ENCODE peak calls at places on chromosomes 6 and 20, in ten cellular contexts. G is CD4-positive, CD25-positive, alpha-beta regulatory T cell; B is osteoblast; N is upper lobe of right lung; W is kidney epithelial cell; S is psoas muscle; L is endodermal cell; Q is transverse colon; H is HCT116; K is mucosa of descending colon. R is an unnamed sample. For H3K36me3, the result is how much of the 10 kb centered on the place peaks cover.

GRCh38 chr6:158633127-158633526 is 11.4 kb downstream of the DYNLT1 start:
- DNase-seq in S (no peak), B (no peak), Q (no peak), G (no peak), H (no peak), K (no peak), L (no peak), N (peak), W (no peak), R (no peak)

GRCh38 chr6:117227245-117227962 is 38.0 kb upstream of the VGLL2 start:
- DNase-seq in G (no peak), Q (no peak), S (no peak), L (no peak), H (no peak), W (no peak), K (no peak), B (no peak), N (no peak), R (no peak)

GRCh38 chr20:42267793-42268381 is 649.7 kb upstream of the CHD6 start:
- DNase-seq in N (no peak), L (no peak), K (no peak), S (no peak), W (no peak), B (no peak), Q (no peak), H (no peak), G (no peak), R (no peak)

GRCh38 chr20:20888273-20888656 is 175.8 kb upstream of the RALGAPA2 start:
- DNase-seq in L (no peak), N (no peak), K (no peak), W (no peak), B (no peak), Q (no peak), H (no peak), G (no peak), S (no peak), R (no peak)

GRCh38 chr20:52105045-52105572 is 86.5 kb downstream of the ZFP64 start:
- DNase-seq in S (no peak), K (peak), G (no peak), W (no peak), Q (no peak), H (no peak), L (peak), N (peak), B (peak), R (no peak)

GRCh38 chr6:24861934-24862333 is 63.2 kb upstream of the ARMH2 start:
- DNase-seq in S (no peak), B (no peak), W (no peak), K (no peak), G (no peak), Q (no peak), N (no peak), L (no peak), H (no peak), R (no peak)

GRCh38 chr6:134447883-134448387 is 130.0 kb upstream of the SGK1 start:
- DNase-seq in W (no peak), N (no peak), L (no peak), S (no peak), Q (no peak), G (no peak), K (no peak), H (no peak), B (peak), R (no peak)

GRCh38 chr6:118812972-118813371 is 81.0 kb upstream of the ASF1A start:
- DNase-seq in W (no peak), K (no peak), B (peak), N (no peak), G (peak), H (no peak), S (no peak), Q (no peak), L (no peak), R (no peak)

GRCh38 chr6:68709091-68709490 is 74.0 kb downstream of the ADGRB3 start:
- DNase-seq in B (no peak), Q (no peak), L (no peak), K (no peak), W (no peak), S (no peak), G (no peak), N (no peak), H (no peak), R (no peak)

GRCh38 chr6:11011787-11012234 is 32.3 kb downstream of the ELOVL2 start:
- DNase-seq in S (no peak), Q (no peak), L (peak), B (no peak), H (peak), G (no peak), N (no peak), W (no peak), K (no peak), R (peak)

GRCh38 chr6:24583463-24584389 is 62.3 kb downstream of the KIAA0319 start:
- DNase-seq in N (peak), B (no peak), H (peak), K (peak), G (peak), Q (peak), L (peak), S (peak), W (no peak), R (peak)

GRCh38 chr6:7052441-7052936 is 55.3 kb upstream of the RREB1 start:
- DNase-seq in N (peak), B (peak), L (peak), H (no peak), G (no peak), S (peak), Q (peak), K (peak), W (peak), R (peak)

GRCh38 chr20:1526896-1527295 is 30.6 kb downstream of the SIRPD start:
- DNase-seq in H (no peak), S (no peak), B (no peak), W (no peak), Q (no peak), N (no peak), K (no peak), G (no peak), L (no peak), R (no peak)

GRCh38 chr20:38414769-38415450 is 20.2 kb downstream of the SNHG17 start:
- DNase-seq in B (no peak), L (peak), G (no peak), W (no peak), N (peak), Q (no peak), S (no peak), K (no peak), H (no peak), R (no peak)

GRCh38 chr20:44142416-44142815 is 44.6 kb downstream of the JPH2 start:
- DNase-seq in Q (no peak), S (no peak), N (no peak), W (peak), H (no peak), L (no peak), B (peak), G (no peak), K (no peak), R (no peak)

GRCh38 chr6:148298683-148299082 is 44.0 kb upstream of the SASH1 start:
- DNase-seq in Q (no peak), B (no peak), W (no peak), S (no peak), G (no peak), N (no peak), K (no peak), H (no peak), L (no peak), R (no peak)

GRCh38 chr6:98547151-98547550 is 287.2 kb upstream of the POU3F2 start:
- DNase-seq in N (no peak), K (no peak), H (no peak), S (no peak), L (no peak), W (no peak), G (no peak), B (no peak), Q (no peak), R (no peak)

GRCh38 chr6:132314432-132314831 is 86.8 kb downstream of the MOXD1 start:
- DNase-seq in K (no peak), Q (no peak), G (no peak), W (no peak), H (no peak), N (no peak), L (no peak), S (no peak), B (no peak), R (no peak)

GRCh38 chr6:39824030-39824926 is 32.1 kb downstream of the DAAM2 start:
- DNase-seq in W (no peak), Q (no peak), K (no peak), S (no peak), G (no peak), L (peak), B (no peak), H (no peak), N (no peak), R (no peak)

GRCh38 chr6:106908386-106908840 is 66.1 kb downstream of the CD24 start:
- DNase-seq in K (no peak), L (no peak), Q (no peak), W (no peak), N (no peak), H (no peak), G (no peak), B (no peak), S (no peak), R (no peak)

DNA sequence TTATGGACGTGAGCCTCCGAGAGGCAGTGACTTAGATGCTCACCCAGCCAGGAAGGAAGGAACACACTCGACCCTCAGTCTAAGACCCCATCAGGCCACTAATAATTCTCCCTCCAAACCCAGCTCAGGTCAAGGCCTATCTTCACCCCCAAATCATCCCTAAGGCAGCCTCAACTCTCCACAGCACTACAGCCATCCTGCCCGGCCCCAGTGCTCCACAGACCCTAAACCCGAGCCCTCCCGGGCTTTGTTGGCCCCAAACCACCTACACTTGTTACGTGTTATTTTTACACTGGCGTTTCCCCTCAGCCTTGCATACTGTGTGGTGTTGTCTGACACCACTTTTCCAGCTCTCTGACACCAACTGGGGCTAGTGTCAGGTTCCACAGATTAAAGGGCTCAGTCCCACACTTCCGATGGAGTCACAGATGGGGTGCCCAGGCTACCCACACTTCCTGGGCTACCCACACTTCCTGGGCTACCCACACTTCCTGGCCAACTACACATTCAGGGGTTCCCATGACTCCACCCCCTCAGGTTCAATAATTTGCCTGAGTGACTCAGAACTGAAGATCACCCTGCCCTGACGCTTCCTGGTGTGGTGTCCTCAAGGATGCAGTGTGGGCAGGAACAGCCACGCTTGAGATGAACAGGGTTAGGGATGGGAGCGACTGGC is 25.3 kb downstream of the RBCK1 start:
- DNase-seq in G (peak), N (no peak), Q (no peak), L (no peak), W (peak), S (no peak), K (no peak), H (no peak), B (peak), R (no peak)
- H3K36me3 ChIP-seq in G (under half), N (half or more), Q (under half), L (under half), W (under half), S (half or more), K (under half), H (under half), B (half or more), R (under half)

GRCh38 chr6:36478051-36478526 is 35.3 kb downstream of the KCTD20 start:
- DNase-seq in K (no peak), N (no peak), B (no peak), Q (no peak), H (no peak), S (no peak), W (no peak), L (no peak), G (no peak), R (no peak)
- H3K36me3 ChIP-seq in K (under half), N (half or more), B (half or more), Q (under half), H (under half), S (half or more), W (under half), L (under half), G (under half), R (half or more)

GRCh38 chr20:23519556-23519955 is 28.6 kb downstream of the CST8 start:
- DNase-seq in L (no peak), G (no peak), Q (no peak), S (no peak), W (no peak), K (no peak), H (no peak), B (no peak), N (no peak), R (no peak)
- H3K36me3 ChIP-seq in L (under half), G (under half), Q (under half), S (under half), W (under half), K (under half), H (under half), B (under half), N (under half), R (under half)

GRCh38 chr6:82702574-82702973 is 339.0 kb downstream of the TPBG start:
- DNase-seq in H (no peak), W (peak), B (no peak), K (no peak), L (no peak), G (no peak), S (no peak), N (no peak), Q (no peak), R (no peak)
- H3K36me3 ChIP-seq in H (under half), W (under half), B (under half), K (under half), L (under half), G (under half), S (under half), N (under half), Q (under half), R (under half)

GRCh38 chr6:138052783-138053182 is 54.4 kb downstream of the PERP start:
- DNase-seq in K (no peak), N (no peak), G (peak), H (no peak), S (no peak), L (no peak), B (no peak), Q (no peak), W (no peak), R (no peak)
- H3K36me3 ChIP-seq in K (under half), N (under half), G (under half), H (under half), S (under half), L (under half), B (under half), Q (under half), W (under half), R (under half)

GRCh38 chr20:49649672-49650071 is 64.0 kb downstream of the B4GALT5 start:
- DNase-seq in N (no peak), L (no peak), Q (no peak), H (no peak), W (no peak), S (no peak), G (no peak), K (no peak), B (no peak), R (no peak)
- H3K36me3 ChIP-seq in N (half or more), L (half or more), Q (half or more), H (half or more), W (under half), S (half or more), G (under half), K (under half), B (under half), R (half or more)

GRCh38 chr20:19094959-19095541 is 117.4 kb upstream of the SLC24A3 start:
- DNase-seq in S (no peak), L (no peak), H (no peak), G (no peak), K (peak), N (no peak), Q (peak), B (no peak), W (no peak), R (no peak)
- H3K36me3 ChIP-seq in S (under half), L (under half), H (under half), G (under half), K (under half), N (under half), Q (under half), B (under half), W (under half), R (under half)

DNA sequence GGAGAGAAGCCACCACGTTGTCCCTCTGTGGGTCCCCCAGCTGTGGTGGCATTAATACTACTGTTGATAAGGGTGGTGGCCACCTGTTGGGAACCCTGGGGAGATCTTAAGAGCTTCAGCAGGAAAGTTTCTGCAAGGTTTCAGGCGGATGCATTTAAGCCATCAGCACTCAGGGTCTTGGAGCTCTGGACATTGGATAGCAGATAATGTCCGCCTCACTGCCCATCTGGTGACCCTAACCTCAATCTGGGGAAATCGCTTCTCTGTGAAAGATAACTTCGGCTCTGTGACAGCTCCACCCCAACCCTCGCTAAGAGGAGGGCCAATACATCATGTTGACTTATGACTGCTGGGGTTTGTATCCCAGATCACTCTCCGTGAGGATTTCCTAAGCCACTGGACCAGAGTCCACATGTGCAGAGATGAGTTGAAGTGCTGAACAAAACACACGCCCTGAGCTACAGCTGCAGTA is 92.9 kb downstream of the FOXC1 start:
- DNase-seq in B (peak), S (no peak), K (no peak), G (no peak), L (no peak), N (no peak), W (no peak), H (no peak), Q (no peak), R (peak)
- H3K36me3 ChIP-seq in B (under half), S (under half), K (under half), G (under half), L (under half), N (under half), W (under half), H (under half), Q (under half), R (under half)

DNA sequence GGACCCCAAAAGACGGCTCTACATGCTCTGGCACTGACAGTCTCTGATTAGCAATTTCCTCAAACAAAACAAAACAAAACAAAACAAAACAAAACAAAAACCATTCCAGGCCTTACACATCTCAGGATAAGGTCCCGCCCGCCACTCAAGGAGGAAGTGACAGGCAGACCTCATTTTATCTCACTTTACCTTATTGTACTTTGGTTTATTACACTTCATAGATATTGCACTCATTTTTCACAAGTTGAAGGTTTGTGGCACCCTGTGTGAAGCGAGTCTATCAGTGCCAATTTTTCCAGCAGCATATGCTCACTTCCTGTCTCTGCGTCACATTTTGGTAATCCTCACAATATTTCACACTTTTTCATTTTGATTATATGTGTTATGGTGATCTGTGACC is 15.2 kb downstream of the ZBP1 start:
- DNase-seq in K (peak), L (no peak), W (no peak), H (no peak), G (no peak), N (no peak), B (peak), Q (peak), S (no peak), R (no peak)
- H3K36me3 ChIP-seq in K (under half), L (under half), W (under half), H (under half), G (under half), N (under half), B (under half), Q (under half), S (under half), R (under half)

GRCh38 chr20:32072168-32072721 is 20.2 kb downstream of the HCK start:
- DNase-seq in S (no peak), B (no peak), L (no peak), G (no peak), Q (no peak), N (no peak), H (no peak), K (no peak), W (no peak), R (no peak)

GRCh38 chr20:32068174-32068573 is 16.1 kb downstream of the HCK start:
- DNase-seq in B (no peak), W (no peak), S (no peak), H (no peak), K (no peak), L (no peak), G (no peak), Q (no peak), N (no peak), R (no peak)

GRCh38 chr20:32070690-32071213 is 18.7 kb downstream of the HCK start:
- DNase-seq in S (no peak), K (no peak), Q (no peak), L (no peak), G (no peak), B (no peak), W (no peak), H (no peak), N (no peak), R (no peak)

GRCh38 chr20:32071395-32072167 is 19.5 kb downstream of the HCK start:
- DNase-seq in N (no peak), B (no peak), L (no peak), K (no peak), Q (no peak), G (no peak), S (no peak), W (no peak), H (no peak), R (no peak)

GRCh38 chr20:32070282-32070681 is 18.2 kb downstream of the HCK start:
- DNase-seq in L (no peak), B (no peak), N (no peak), H (no peak), K (no peak), Q (no peak), W (no peak), S (no peak), G (no peak), R (no peak)
- H3K36me3 ChIP-seq in L (under half), B (under half), N (under half), H (under half), K (under half), Q (under half), W (under half), S (under half), G (under half), R (under half)

R was measured in WERI-Rb-1.